ENCODE peak calls at places on chromosome 10, in six cellular contexts. Y is iPS-NIHi11; V is hepatocyte; G is neural progenitor cell; M is GM23338; W is activated CD4-positive, alpha-beta T cell treated with anti-CD3 and anti-CD28 coated beads for 48 hours. K is an unnamed sample.

GRCh38 chr10:97463363-97464132 is 17.6 kb downstream of the ZDHHC16 start:
- DNase-seq in W (peak; percentile 30), M (peak; percentile 87), G (peak; percentile 68), V (peak; percentile 80), Y (peak; percentile 85), K (peak; percentile 54)

GRCh38 chr10:87635498-87636312 is 24.0 kb upstream of the PAPSS2 start:
- DNase-seq in M (no peak), G (no peak), V (peak; percentile 48), W (peak; percentile 63), Y (no peak), K (no peak)

GRCh38 chr10:73886085-73886529 is 11.8 kb upstream of the CAMK2G start:
- DNase-seq in Y (peak; percentile 82), W (peak; percentile 76), V (peak; percentile 88), M (peak; percentile 91), G (peak; percentile 86), K (no peak)

GRCh38 chr10:11049772-11050171 is 32.1 kb downstream of the CELF2 start:
- DNase-seq in M (no peak), Y (no peak), V (no peak), W (no peak), G (no peak), K (no peak)

GRCh38 chr10:54415483-54415882 is 385.5 kb downstream of the PCDH15 start:
- DNase-seq in V (no peak), W (no peak), Y (no peak), M (no peak), G (no peak), K (no peak)

GRCh38 chr10:79930267-79930666 is 18.6 kb downstream of the SFTPD start:
- DNase-seq in W (no peak), M (no peak), V (no peak), Y (no peak), G (no peak), K (no peak)

GRCh38 chr10:107425844-107426553 is 261.5 kb upstream of the SORCS1 start:
- DNase-seq in G (no peak), M (no peak), W (no peak), Y (no peak), V (no peak), K (no peak)

GRCh38 chr10:15430969-15431791 is 60.1 kb upstream of the FAM171A1 start:
- DNase-seq in M (no peak), Y (no peak), W (no peak), V (no peak), G (no peak), K (no peak)

GRCh38 chr10:76026176-76026771 is 594.9 kb downstream of the LRMDA start:
- DNase-seq in M (no peak), Y (no peak), G (no peak), V (no peak), W (no peak), K (no peak)

GRCh38 chr10:35822316-35822715 is 180.2 kb upstream of the FZD8 start:
- DNase-seq in M (peak; percentile 82), V (peak; percentile 65), Y (peak; percentile 52), W (no peak), G (peak; percentile 49), K (peak; percentile 48)

GRCh38 chr10:132403511-132404168 is 6.6 kb downstream of the PWWP2B start:
- DNase-seq in W (no peak), M (no peak), V (no peak), Y (no peak), G (no peak), K (no peak)

GRCh38 chr10:127987467-127988380 is 80.8 kb downstream of the PTPRE start:
- DNase-seq in W (no peak), Y (no peak), G (no peak), V (no peak), M (no peak), K (no peak)

GRCh38 chr10:27838291-27838690 is 92.7 kb upstream of the MKX start:
- DNase-seq in G (no peak), Y (no peak), M (no peak), V (no peak), W (no peak), K (no peak)

GRCh38 chr10:10326119-10326518 is 691.6 kb upstream of the CELF2 start:
- DNase-seq in W (no peak), V (no peak), Y (no peak), G (no peak), M (no peak), K (no peak)

GRCh38 chr10:75396861-75397570 is 4.5 kb downstream of the ZNF503 start:
- DNase-seq in M (peak; percentile 63), V (peak; percentile 48), G (peak; percentile 61), Y (peak; percentile 70), W (no peak), K (no peak)

GRCh38 chr10:124994573-124995473 is 52.9 kb downstream of the ZRANB1 start:
- DNase-seq in Y (no peak), V (no peak), W (no peak), M (no peak), G (no peak), K (no peak)

GRCh38 chr10:115417585-115418265 is 324.6 kb downstream of the ATRNL1 start:
- DNase-seq in Y (peak; percentile 74), M (peak; percentile 89), W (peak; percentile 3), V (peak; percentile 70), G (peak; percentile 81), K (peak; percentile 35)

GRCh38 chr10:121352456-121352855 is 245.8 kb downstream of the FGFR2 start:
- DNase-seq in Y (no peak), V (peak; percentile 37), M (no peak), W (no peak), G (no peak), K (no peak)

GRCh38 chr10:27258838-27259532 is 18.4 kb upstream of the ACBD5 start:
- DNase-seq in G (peak; percentile 70), W (peak; percentile 38), Y (peak; percentile 69), V (peak; percentile 58), M (peak; percentile 72), K (no peak)

GRCh38 chr10:99435986-99436633 is 5.7 kb upstream of the GOT1 start:
- DNase-seq in Y (no peak), M (peak; percentile 65), W (no peak), G (peak; percentile 48), V (peak; percentile 76), K (no peak)

GRCh38 chr10:125757742-125758141 is 17.9 kb downstream of the MMP21 start:
- DNase-seq in G (no peak), Y (no peak), M (no peak), W (no peak), V (no peak), K (no peak)

GRCh38 chr10:52729259-52730104 is 43.1 kb downstream of the MBL2 start:
- DNase-seq in M (peak; percentile 45), W (no peak), V (peak; percentile 47), Y (peak; percentile 32), G (peak; percentile 44), K (no peak)

GRCh38 chr10:69287181-69287580 is 8.9 kb downstream of the HK1 start:
- DNase-seq in W (no peak), M (no peak), G (no peak), V (no peak), Y (no peak), K (no peak)

GRCh38 chr10:61992059-61992460 is 90.6 kb downstream of the ARID5B start:
- DNase-seq in W (no peak), M (no peak), Y (no peak), G (no peak), V (no peak), K (no peak)

GRCh38 chr10:49081532-49082275 is 33.6 kb downstream of the VSTM4 start:
- DNase-seq in M (peak; percentile 31), G (peak; percentile 53), V (no peak), Y (peak; percentile 36), W (no peak), K (peak; percentile 28)

GRCh38 chr10:118259288-118259906 is 82.7 kb downstream of the FAM204A start:
- DNase-seq in V (peak; percentile 74), Y (peak; percentile 67), M (peak; percentile 80), G (peak; percentile 90), W (peak; percentile 59), K (peak; percentile 15)

GRCh38 chr10:3890602-3891352 is 105.8 kb upstream of the KLF6 start:
- DNase-seq in G (no peak), Y (no peak), V (no peak), W (no peak), M (no peak), K (no peak)

GRCh38 chr10:118287076-118287806 is 54.9 kb downstream of the FAM204A start:
- DNase-seq in W (no peak), G (no peak), Y (no peak), M (no peak), V (no peak), K (no peak)

GRCh38 chr10:122525788-122526187 is 34.8 kb upstream of the DMBT1 start:
- DNase-seq in V (peak; percentile 52), G (no peak), W (peak; percentile 27), M (peak; percentile 57), Y (no peak), K (peak; percentile 3)

GRCh38 chr10:26524161-26524831 is 86.2 kb downstream of the APBB1IP start:
- DNase-seq in M (no peak), G (no peak), W (no peak), V (no peak), Y (no peak), K (no peak)

GRCh38 chr10:126663880-126664279 is 6.6 kb downstream of the C10orf90 start:
- DNase-seq in Y (no peak), V (no peak), G (no peak), W (no peak), M (no peak), K (no peak)

GRCh38 chr10:111004016-111004415 is 72.8 kb upstream of the ADRA2A start:
- DNase-seq in M (no peak), G (no peak), Y (no peak), V (no peak), W (peak; percentile 13), K (no peak)

GRCh38 chr10:17031656-17032630 is 97.7 kb downstream of the CUBN start:
- DNase-seq in Y (no peak), G (peak; percentile 38), M (no peak), V (no peak), W (no peak), K (no peak)

GRCh38 chr10:49173201-49173772 is 14.9 kb downstream of the TMEM273 start:
- DNase-seq in G (no peak), Y (no peak), W (no peak), M (no peak), V (peak; percentile 32), K (no peak)

GRCh38 chr10:106942035-106942662 is 222.4 kb downstream of the SORCS1 start:
- DNase-seq in Y (no peak), M (no peak), V (peak; percentile 10), W (no peak), G (no peak), K (no peak)

K was measured in iPS DF 19.7.